ENCODE peak calls at places on chromosomes 13 and 19, in nine cellular contexts. C is breast epithelium, N is adrenal gland, G is tibial nerve, M is GM23248, F is psoas muscle, U is RWPE2, T is heart left ventricle, P is heart right ventricle. S is an unnamed sample.

GRCh38 chr19:3697671-3698385 is 2.4 kb downstream of the PIP5K1C start:
- DNase-seq in M (no peak), T (no peak), G (no peak), N (no peak), U (no peak), C (no peak), P (no peak), F (no peak), S (no peak)

GRCh38 chr19:3178377-3178972 is at the start of gene S1PR4:
- DNase-seq in M (no peak), N (no peak), G (no peak), P (no peak), C (no peak), F (no peak), T (no peak), U (no peak), S (no peak)

GRCh38 chr19:13764101-13764807 is at the start of gene MRI1:
- DNase-seq in P (peak; percentile 83), M (peak; percentile 82), U (no peak), F (peak; percentile 86), G (peak; percentile 60), T (peak; percentile 78), C (peak; percentile 59), N (peak; percentile 82), S (peak; percentile 71)

GRCh38 chr19:18203408-18203862 is 407 bp downstream of the RAB3A start:
- DNase-seq in T (no peak), U (no peak), P (peak; percentile 39), G (peak; percentile 38), C (peak; percentile 36), N (no peak), M (peak; percentile 55), F (peak; percentile 53), S (peak; percentile 42)

GRCh38 chr19:43570174-43570791 is 5.0 kb downstream of the XRCC1 start:
- DNase-seq in N (no peak), T (no peak), C (no peak), F (no peak), U (no peak), M (peak; percentile 21), P (no peak), G (no peak), S (no peak)

GRCh38 chr19:5714819-5715218 is 5.1 kb downstream of the LONP1 start:
- DNase-seq in G (no peak), U (no peak), F (no peak), N (no peak), M (no peak), T (no peak), P (no peak), C (no peak), S (no peak)

GRCh38 chr19:18284710-18285430 is 3.4 kb upstream of the JUND start:
- DNase-seq in P (no peak), F (no peak), G (no peak), C (no peak), U (no peak), N (no peak), M (no peak), T (no peak), S (no peak)

GRCh38 chr13:50033696-50034095 is 18.5 kb downstream of the KCNRG start:
- DNase-seq in N (no peak), T (no peak), G (no peak), U (no peak), C (no peak), M (peak; percentile 33), F (no peak), P (no peak), S (no peak)

GRCh38 chr13:111518161-111518791 is 197.8 kb downstream of the TEX29 start:
- DNase-seq in T (no peak), F (no peak), M (no peak), G (no peak), N (no peak), C (no peak), U (no peak), P (no peak), S (no peak)

GRCh38 chr19:50419580-50420035 is 870 bp downstream of the SPIB start:
- DNase-seq in G (no peak), C (no peak), P (no peak), N (no peak), M (no peak), T (no peak), U (no peak), F (no peak), S (no peak)

GRCh38 chr19:624433-625109 is 8.8 kb downstream of the POLRMT start:
- DNase-seq in F (no peak), P (no peak), M (no peak), T (no peak), U (no peak), G (no peak), C (no peak), N (no peak), S (no peak)
- H3K36me3 ChIP-seq in F (peaks cover 90% of the 10 kb centered on the region), P (no peaks in the 10 kb centered on the region), M (peaks cover 13% of the 10 kb centered on the region), T (peaks cover 84% of the 10 kb centered on the region), U (peaks cover 32% of the 10 kb centered on the region), G (peaks cover 95% of the 10 kb centered on the region), C (no peaks in the 10 kb centered on the region), N (no peaks in the 10 kb centered on the region), S (peaks cover 63% of the 10 kb centered on the region)

GRCh38 chr13:54775501-54776191 is 1747.0 kb downstream of the OLFM4 start:
- DNase-seq in C (no peak), P (no peak), G (no peak), F (no peak), T (no peak), U (no peak), M (no peak), N (no peak), S (no peak)
- H3K9me3 ChIP-seq in C (no peaks in the 10 kb centered on the region), P (no peaks in the 10 kb centered on the region), G (no peaks in the 10 kb centered on the region), F (peaks cover 9% of the 10 kb centered on the region), T (no peaks in the 10 kb centered on the region), U (no peaks in the 10 kb centered on the region), M (peaks cover 4% of the 10 kb centered on the region), N (no peaks in the 10 kb centered on the region), S (no peaks in the 10 kb centered on the region)

GRCh38 chr13:102846261-102847015 is 606 bp downstream of the ERCC5 start:
- DNase-seq in N (peak; percentile 53), G (no peak), T (peak; percentile 29), M (peak; percentile 79), C (no peak), U (no peak), F (peak; percentile 29), P (peak; percentile 15), S (peak; percentile 54)

GRCh38 chr13:102848956-102849355 is 3.1 kb downstream of the ERCC5 start:
- DNase-seq in C (no peak), P (no peak), N (no peak), U (no peak), F (no peak), M (no peak), G (no peak), T (no peak), S (no peak)

GRCh38 chr13:102845289-102845629 is 573 bp upstream of the ERCC5 start:
- DNase-seq in T (no peak), N (no peak), M (no peak), C (no peak), G (no peak), U (no peak), F (no peak), P (no peak), S (no peak)

GRCh38 chr13:102845630-102846260 is at the start of gene ERCC5:
- DNase-seq in M (peak; percentile 98), N (peak; percentile 97), T (peak; percentile 95), P (peak; percentile 96), F (peak; percentile 94), C (peak; percentile 89), G (peak; percentile 86), U (peak; percentile 90), S (peak; percentile 100)

DNA sequence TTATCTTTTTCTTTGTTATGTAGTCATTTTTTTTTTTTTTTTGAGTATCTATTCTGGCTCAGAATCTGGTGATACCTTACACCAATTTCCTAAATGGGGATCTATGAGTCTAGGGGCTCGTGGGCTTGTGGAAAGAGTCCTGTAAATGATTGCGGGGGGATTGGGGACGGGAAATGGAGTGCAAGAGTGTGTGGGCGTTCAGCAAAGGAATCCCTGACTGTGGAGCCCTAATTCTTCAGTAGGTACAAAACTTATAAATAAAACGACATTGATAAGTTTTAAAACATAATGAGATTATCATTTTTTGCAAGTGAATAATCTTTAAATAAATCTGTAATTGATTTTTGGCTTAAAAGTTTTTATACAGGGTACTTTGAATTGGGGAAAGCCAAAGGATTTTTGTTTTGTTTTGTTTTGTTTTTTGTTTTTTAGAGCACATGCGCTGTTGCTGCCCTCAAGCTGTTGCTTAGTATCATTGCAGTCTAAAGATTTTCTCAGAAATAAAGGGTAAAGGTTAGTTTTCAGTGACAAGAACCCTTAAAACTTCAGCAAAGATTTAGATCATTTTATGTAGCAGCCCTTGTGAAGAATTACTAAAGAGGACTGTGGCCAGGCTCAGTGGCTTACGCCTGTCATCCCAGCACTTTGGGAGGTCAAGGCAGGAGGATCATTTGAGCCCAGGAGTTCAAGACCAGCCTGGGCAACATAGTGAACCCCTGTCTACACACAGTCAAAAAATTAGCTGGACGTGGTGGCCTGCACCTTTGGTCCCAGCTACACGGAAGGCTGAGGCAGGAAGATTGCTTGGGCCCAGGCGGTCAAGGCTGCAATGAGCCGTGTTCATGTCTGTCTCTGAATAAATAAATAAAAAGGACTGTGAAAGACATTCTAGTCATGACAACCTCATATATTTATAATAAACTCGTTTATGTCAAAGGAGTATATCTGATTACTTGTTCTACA is 1.7 kb downstream of the ERCC5 start:
- DNase-seq in M (peak; percentile 78), C (no peak), F (no peak), T (no peak), P (no peak), N (no peak), G (no peak), U (no peak), S (no peak)
- H3K4me3 ChIP-seq in M (peak overlapping the region; percentile 94), C (peak overlapping the region; percentile 95), F (peak overlapping the region; percentile 82), T (peak overlapping the region; percentile 91), P (peak overlapping the region; percentile 98), N (peak overlapping the region; percentile 68), G (peak overlapping the region; percentile 98), U (peak overlapping the region; percentile 67), S (peak overlapping the region; percentile 94)

GRCh38 chr19:35015576-35016351 is 14.5 kb upstream of the SCN1B start:
- DNase-seq in N (no peak), C (no peak), G (peak; percentile 40), U (no peak), T (no peak), F (peak; percentile 51), P (no peak), M (peak; percentile 52), S (no peak)

GRCh38 chr19:35017507-35017906 is 12.8 kb upstream of the SCN1B start:
- DNase-seq in T (no peak), C (no peak), G (no peak), P (no peak), M (no peak), F (no peak), N (no peak), U (no peak), S (no peak)

GRCh38 chr19:35021016-35021415 is 9.3 kb upstream of the SCN1B start:
- DNase-seq in P (no peak), C (no peak), F (no peak), G (no peak), N (no peak), M (no peak), U (no peak), T (no peak), S (no peak)

GRCh38 chr19:35019144-35019543 is 11.1 kb upstream of the SCN1B start:
- DNase-seq in G (no peak), T (no peak), P (no peak), U (no peak), C (no peak), M (no peak), N (no peak), F (no peak), S (no peak)

DNA sequence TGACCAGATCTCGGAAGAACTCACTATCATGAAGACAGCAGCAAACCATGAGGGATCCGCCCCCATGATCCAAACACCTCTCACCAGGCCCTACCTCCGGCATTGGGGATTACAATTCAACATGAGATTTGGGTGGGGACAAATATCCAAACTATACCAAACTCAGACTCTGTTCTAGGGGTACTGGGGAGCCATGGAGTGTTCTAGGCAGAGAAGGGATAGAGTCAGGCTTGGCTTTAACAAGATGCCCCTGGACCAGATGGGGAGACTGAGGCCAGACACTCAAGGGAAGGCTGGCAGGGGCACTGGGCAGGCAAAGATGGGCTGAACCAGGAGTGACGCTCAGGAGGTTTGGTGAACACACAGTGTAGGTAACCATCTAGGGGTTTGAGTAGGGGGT is 11.9 kb upstream of the SCN1B start:
- DNase-seq in F (no peak), C (no peak), U (no peak), M (no peak), P (no peak), N (no peak), T (no peak), G (no peak), S (no peak)
- H3K36me3 ChIP-seq in F (peaks cover 95% of the 10 kb centered on the region), C (peaks cover 9% of the 10 kb centered on the region), U (peaks cover 58% of the 10 kb centered on the region), M (no peaks in the 10 kb centered on the region), P (no peaks in the 10 kb centered on the region), N (no peaks in the 10 kb centered on the region), T (peaks cover 99% of the 10 kb centered on the region), G (peaks cover 100% of the 10 kb centered on the region), S (peaks cover 97% of the 10 kb centered on the region)

S was measured in WERI-Rb-1.